ENCODE peak calls at places on chromosomes 7 and 10, in nine cellular contexts. F is Calu3; C is stimulated activated CD4-positive, alpha-beta T cell treated with anti-CD3 and anti-CD28 coated beads, Interleukin-1b, Interleukin-23, amount 100 ng/mL, for 24 hours; Q is skeletal muscle cell; O is OCI-M1; H is tibial artery; B is Daoy; M is brain microvascular endothelial cell; W is substantia nigra. T is an unnamed sample.

GRCh38 chr10:106560925-106561640 is 603.4 kb downstream of the SORCS1 start:
- DNase-seq in W (no peak), O (no peak), M (peak), Q (peak), B (no peak), C (no peak), H (no peak), F (no peak), T (no peak)

GRCh38 chr7:19294629-19295028 is 149.4 kb upstream of the FERD3L start:
- DNase-seq in W (no peak), C (no peak), B (peak), H (no peak), Q (peak), M (no peak), O (no peak), F (no peak), T (no peak)

GRCh38 chr7:150586068-150586777 is 19.0 kb downstream of the GIMAP4 start:
- DNase-seq in F (no peak), Q (no peak), H (no peak), M (no peak), C (no peak), W (no peak), O (peak), B (no peak), T (no peak)

GRCh38 chr7:156842740-156843140 is 50.2 kb downstream of the LMBR1 start:
- DNase-seq in Q (no peak), C (no peak), O (peak), B (no peak), M (no peak), W (no peak), F (no peak), H (no peak), T (no peak)

GRCh38 chr10:110994406-110994805 is 75.0 kb downstream of the SHOC2 start:
- DNase-seq in M (no peak), O (no peak), H (no peak), W (no peak), B (no peak), C (no peak), F (no peak), Q (no peak), T (no peak)

GRCh38 chr7:39683216-39683845 is 60.0 kb downstream of the RALA start:
- DNase-seq in H (no peak), C (no peak), Q (peak), M (peak), W (no peak), F (no peak), B (no peak), O (no peak), T (no peak)

GRCh38 chr7:43590862-43591550 is 8.1 kb downstream of the STK17A start:
- DNase-seq in W (no peak), H (no peak), B (no peak), C (no peak), O (peak), Q (no peak), M (no peak), F (no peak), T (no peak)

GRCh38 chr10:100656479-100656878 is 88.9 kb upstream of the PAX2 start:
- DNase-seq in F (peak), O (peak), H (no peak), M (no peak), C (no peak), Q (no peak), B (peak), W (no peak), T (no peak)

GRCh38 chr10:15585303-15585715 is 134.4 kb downstream of the ITGA8 start:
- DNase-seq in W (peak), C (no peak), Q (no peak), F (peak), M (peak), O (peak), B (peak), H (peak), T (no peak)

GRCh38 chr10:77482072-77482471 is 155.5 kb downstream of the KCNMA1 start:
- DNase-seq in W (no peak), H (no peak), B (no peak), F (no peak), C (no peak), M (no peak), Q (no peak), O (no peak), T (no peak)

GRCh38 chr10:62640386-62640785 is 164.1 kb upstream of the ADO start:
- DNase-seq in H (no peak), F (peak), C (no peak), Q (no peak), O (peak), M (no peak), W (no peak), B (peak), T (no peak)

T was measured in AG04450.